ENCODE peak calls at places on chromosomes 3 and 15, in five cellular contexts. One of them, this sample, is unnamed.

GRCh38 chr15:62841891-62842559 is 200.5 kb upstream of the TPM1 start:
- DNase-seq in HepG2: no peak
- DNase-seq in A549: no peak
- DNase-seq in H1: no peak
- DNase-seq in K562: no peak
- DNase-seq in this sample: no peak

GRCh38 chr15:70856177-70856883 is 2.4 kb upstream of the LARP6 start:
- DNase-seq in HepG2: no peak
- DNase-seq in A549: no peak
- DNase-seq in H1: no peak
- DNase-seq in K562: no peak
- DNase-seq in this sample: peak

GRCh38 chr3:94130690-94131089 is 67.8 kb downstream of the NSUN3 start:
- DNase-seq in HepG2: no peak
- DNase-seq in A549: no peak
- DNase-seq in H1: no peak
- DNase-seq in K562: no peak
- DNase-seq in this sample: no peak

GRCh38 chr3:122603056-122603455 is 25.6 kb downstream of the PARP15 start:
- DNase-seq in HepG2: no peak
- DNase-seq in A549: no peak
- DNase-seq in H1: no peak
- DNase-seq in K562: no peak
- DNase-seq in this sample: no peak

GRCh38 chr3:134027631-134028030 is 2.1 kb downstream of the SLCO2A1 start:
- DNase-seq in HepG2: no peak
- DNase-seq in A549: no peak
- DNase-seq in H1: no peak
- DNase-seq in K562: no peak
- DNase-seq in this sample: no peak

GRCh38 chr3:56702487-56703315 is 19.6 kb upstream of the TASOR start:
- DNase-seq in HepG2: peak
- DNase-seq in A549: peak
- DNase-seq in H1: no peak
- DNase-seq in K562: peak
- DNase-seq in this sample: peak

GRCh38 chr3:11283126-11283478 is 10.9 kb downstream of the ATG7 start:
- DNase-seq in HepG2: no peak
- DNase-seq in A549: no peak
- DNase-seq in H1: no peak
- DNase-seq in K562: no peak
- DNase-seq in this sample: no peak

GRCh38 chr3:117047951-117048705 is 338.5 kb downstream of the TUSC7 start:
- DNase-seq in HepG2: no peak
- DNase-seq in A549: no peak
- DNase-seq in H1: no peak
- DNase-seq in K562: no peak
- DNase-seq in this sample: peak

GRCh38 chr3:64109438-64109837 is 86.1 kb upstream of the PSMD6 start:
- DNase-seq in HepG2: peak
- DNase-seq in A549: no peak
- DNase-seq in H1: no peak
- DNase-seq in K562: no peak
- DNase-seq in this sample: no peak

GRCh38 chr3:10693457-10693856 is 122.6 kb upstream of the SLC6A11 start:
- DNase-seq in HepG2: no peak
- DNase-seq in A549: no peak
- DNase-seq in H1: no peak
- DNase-seq in K562: no peak
- DNase-seq in this sample: peak

GRCh38 chr3:23915537-23916108 is 1.2 kb downstream of the NKIRAS1 start:
- DNase-seq in HepG2: peak
- DNase-seq in A549: no peak
- DNase-seq in H1: no peak
- DNase-seq in K562: no peak
- DNase-seq in this sample: peak

GRCh38 chr15:80434926-80435720 is 30.9 kb downstream of the ARNT2 start:
- DNase-seq in HepG2: peak
- DNase-seq in A549: no peak
- DNase-seq in H1: no peak
- DNase-seq in K562: no peak
- DNase-seq in this sample: no peak

GRCh38 chr15:80433836-80434235 is 29.7 kb downstream of the ARNT2 start:
- DNase-seq in HepG2: no peak
- DNase-seq in A549: no peak
- DNase-seq in H1: no peak
- DNase-seq in K562: no peak
- DNase-seq in this sample: no peak

GRCh38 chr15:80439140-80439539 is 35.0 kb downstream of the ARNT2 start:
- DNase-seq in HepG2: no peak
- DNase-seq in A549: no peak
- DNase-seq in H1: no peak
- DNase-seq in K562: no peak
- DNase-seq in this sample: no peak

GRCh38 chr15:80437492-80437891 is 33.3 kb downstream of the ARNT2 start:
- DNase-seq in HepG2: no peak
- DNase-seq in A549: peak
- DNase-seq in H1: no peak
- DNase-seq in K562: no peak
- DNase-seq in this sample: peak

DNA sequence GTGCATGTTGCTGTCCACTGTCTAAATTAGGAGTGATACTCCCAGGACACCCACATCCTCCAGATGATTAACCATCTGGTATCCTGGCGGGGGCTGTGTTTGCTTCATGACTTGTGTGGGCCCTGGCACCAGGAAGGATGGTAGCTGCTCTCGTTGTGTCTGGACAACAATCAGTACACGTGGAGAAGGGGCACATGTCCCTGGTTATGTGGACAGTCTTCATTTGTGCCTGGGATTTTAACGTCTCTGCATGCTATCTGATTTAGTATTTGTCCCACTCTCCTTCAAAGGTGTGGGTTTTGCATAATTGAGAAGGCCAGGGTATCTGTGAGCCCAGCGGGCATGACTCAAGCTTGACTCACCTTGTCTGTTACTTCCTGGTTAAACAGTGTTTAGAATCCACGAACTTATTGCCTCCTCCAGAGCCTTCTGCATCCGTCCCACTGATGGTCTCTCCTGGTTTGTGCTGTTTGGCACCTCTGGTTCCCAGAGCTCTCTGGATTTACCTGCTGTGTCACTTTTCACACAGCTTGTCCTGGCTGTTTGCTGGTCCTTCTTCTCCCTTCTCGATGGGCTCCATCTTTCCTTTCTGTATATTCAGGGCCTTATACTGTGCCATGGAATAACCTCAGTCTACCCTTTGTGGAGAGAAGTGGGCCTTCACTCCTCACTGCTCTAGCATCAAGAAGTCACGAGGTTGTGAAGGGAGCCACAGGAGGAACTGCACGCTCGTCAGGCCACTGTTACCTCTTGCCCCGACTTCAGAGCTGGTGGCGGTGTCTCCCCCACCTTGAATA is 32.5 kb downstream of the ARNT2 start:
- DNase-seq in HepG2: peak
- DNase-seq in A549: peak
- DNase-seq in H1: no peak
- DNase-seq in K562: no peak
- DNase-seq in this sample: peak
- TF ChIP-seq MAFK in HepG2: no peak
- TF ChIP-seq MAFK in A549: no peak
- TF ChIP-seq MAFK in H1: no peak
- TF ChIP-seq MAFK in K562: no peak
- TF ChIP-seq MAFK in this sample: no peak

DNA sequence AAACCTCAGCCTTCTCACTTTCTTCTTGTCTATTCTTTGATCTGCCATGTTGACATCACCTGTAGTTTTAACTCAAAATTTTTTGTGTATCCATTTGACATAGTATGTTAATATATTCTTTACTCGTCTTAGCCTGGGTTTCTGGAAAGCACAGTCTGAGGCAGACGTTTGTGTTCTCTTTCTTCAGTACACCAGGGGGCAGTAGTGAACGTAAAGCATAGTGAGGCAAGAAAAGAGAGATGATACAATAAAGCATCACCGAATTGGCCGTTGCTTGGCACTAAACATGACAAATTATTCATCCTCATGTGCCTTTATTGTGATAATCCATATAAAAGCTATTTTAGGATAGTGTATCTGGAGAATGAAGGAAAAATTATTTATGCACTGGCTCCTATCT is 141.0 kb upstream of the MYRIP start:
- DNase-seq in HepG2: peak
- DNase-seq in A549: peak
- DNase-seq in H1: no peak
- DNase-seq in K562: peak
- DNase-seq in this sample: peak
- TF ChIP-seq MAFK in HepG2: no peak
- TF ChIP-seq MAFK in A549: no peak
- TF ChIP-seq MAFK in H1: no peak
- TF ChIP-seq MAFK in K562: no peak
- TF ChIP-seq MAFK in this sample: no peak

DNA sequence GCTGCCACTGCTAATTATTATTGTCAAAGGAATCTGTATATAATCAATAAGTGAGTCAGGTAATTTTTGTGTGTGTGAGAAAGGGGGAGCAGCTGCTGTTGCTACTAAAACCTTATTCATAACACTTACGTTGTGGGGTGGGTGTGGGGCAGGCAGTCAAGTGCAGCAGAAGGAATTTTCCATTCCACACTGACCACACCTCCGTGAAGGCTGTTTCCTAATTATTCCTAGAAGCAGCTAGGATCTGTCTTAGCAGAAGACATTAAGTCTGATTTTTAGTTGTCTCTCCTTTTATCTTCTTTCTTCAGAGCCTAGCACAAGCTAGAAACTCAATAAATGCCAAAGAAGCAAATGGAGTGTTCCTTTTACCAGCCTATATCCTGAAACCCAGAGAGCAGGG is 4.0 kb upstream of the U2SURP start:
- DNase-seq in HepG2: no peak
- DNase-seq in A549: no peak
- DNase-seq in H1: no peak
- DNase-seq in K562: no peak
- DNase-seq in this sample: no peak
- TF ChIP-seq MAFK in HepG2: no peak
- TF ChIP-seq MAFK in A549: no peak
- TF ChIP-seq MAFK in H1: no peak
- TF ChIP-seq MAFK in K562: no peak
- TF ChIP-seq MAFK in this sample: no peak

GRCh38 chr3:190557311-190557710 is 43.4 kb downstream of the IL1RAP start:
- DNase-seq in HepG2: peak
- DNase-seq in A549: no peak
- DNase-seq in H1: no peak
- DNase-seq in K562: no peak
- DNase-seq in this sample: no peak

GRCh38 chr3:190552969-190553759 is 39.3 kb downstream of the IL1RAP start:
- DNase-seq in HepG2: no peak
- DNase-seq in A549: no peak
- DNase-seq in H1: peak
- DNase-seq in K562: no peak
- DNase-seq in this sample: no peak

GRCh38 chr3:190552021-190552420 is 38.1 kb downstream of the IL1RAP start:
- DNase-seq in HepG2: no peak
- DNase-seq in A549: no peak
- DNase-seq in H1: no peak
- DNase-seq in K562: no peak
- DNase-seq in this sample: no peak

GRCh38 chr3:190558316-190558715 is 44.4 kb downstream of the IL1RAP start:
- DNase-seq in HepG2: no peak
- DNase-seq in A549: no peak
- DNase-seq in H1: no peak
- DNase-seq in K562: no peak
- DNase-seq in this sample: no peak

DNA sequence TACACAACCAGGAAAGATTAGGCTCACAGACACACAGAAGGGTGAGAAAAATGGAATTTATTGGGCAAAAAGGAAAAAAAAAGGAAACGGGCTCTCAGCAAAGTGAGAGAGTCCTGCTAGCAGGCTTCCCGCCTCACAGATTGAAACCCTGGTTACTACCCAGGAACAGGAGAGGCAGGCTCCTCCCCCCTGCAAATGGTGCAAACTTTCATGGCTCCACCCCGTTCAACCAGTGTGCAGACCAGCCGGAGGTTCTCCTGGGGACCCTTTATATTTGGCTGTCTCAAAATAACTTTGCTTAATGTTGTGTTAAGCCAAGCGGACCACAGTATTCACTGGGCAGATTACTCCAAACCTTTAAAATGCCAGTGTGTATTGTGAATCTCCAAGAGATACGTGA is 40.3 kb downstream of the IL1RAP start:
- DNase-seq in HepG2: no peak
- DNase-seq in A549: no peak
- DNase-seq in H1: no peak
- DNase-seq in K562: no peak
- DNase-seq in this sample: no peak
- TF ChIP-seq MAFK in HepG2: no peak
- TF ChIP-seq MAFK in A549: no peak
- TF ChIP-seq MAFK in H1: no peak
- TF ChIP-seq MAFK in K562: no peak
- TF ChIP-seq MAFK in this sample: no peak

DNA sequence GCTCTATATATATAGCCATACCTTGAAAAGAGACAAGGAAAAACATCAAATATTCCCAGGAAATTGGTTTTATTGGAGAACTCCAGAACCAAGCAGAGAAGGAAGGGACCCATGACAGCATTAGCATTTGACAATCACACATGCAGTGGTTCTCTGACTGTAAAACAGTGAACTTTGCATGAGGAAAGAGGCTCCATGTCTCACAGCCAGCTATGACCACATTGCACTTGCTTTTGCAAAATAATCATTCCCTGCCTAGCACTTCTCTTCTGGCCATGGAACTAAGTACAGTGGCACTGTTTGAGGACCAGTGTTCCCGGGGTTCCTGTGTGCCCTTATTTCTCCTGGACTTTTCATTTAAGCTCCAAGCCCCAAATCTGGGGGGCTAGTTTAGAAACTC is 85.5 kb downstream of the TGFBR2 start:
- DNase-seq in HepG2: no peak
- DNase-seq in A549: no peak
- DNase-seq in H1: no peak
- DNase-seq in K562: no peak
- DNase-seq in this sample: no peak
- TF ChIP-seq MAFK in HepG2: no peak
- TF ChIP-seq MAFK in A549: no peak
- TF ChIP-seq MAFK in H1: no peak
- TF ChIP-seq MAFK in K562: no peak
- TF ChIP-seq MAFK in this sample: no peak